ENCODE peak calls at places on chromosomes 2 and 18, in eight cellular contexts. J is tibial nerve; G is amygdala; X is lower lobe of right lung; I is heart right ventricle; V is activated naive CD4-positive, alpha-beta T cell treated with anti-CD3 and anti-CD28 coated beads, Interleukin-2, amount 50 U/mL, for 72 hours; A is left lobe of liver; C is neural crest cell. H is an unnamed sample.

GRCh38 chr2:170968205-170969003 is 39.4 kb downstream of the GORASP2 start:
- DNase-seq in G (no peak), I (no peak), J (no peak), V (no peak), A (no peak), X (no peak), C (no peak), H (no peak)

GRCh38 chr2:241272298-241272721 is 43.2 kb downstream of the HDLBP start:
- DNase-seq in V (no peak), I (no peak), J (no peak), X (peak; percentile 74), G (no peak), A (peak; percentile 63), C (peak; percentile 16), H (peak; percentile 80)

GRCh38 chr18:60485207-60485606 is 112.6 kb upstream of the MC4R start:
- DNase-seq in A (no peak), V (no peak), X (no peak), I (no peak), G (no peak), C (no peak), J (no peak), H (no peak)

GRCh38 chr2:172704072-172704936 is 31.3 kb upstream of the RAPGEF4 start:
- DNase-seq in C (peak; percentile 26), X (no peak), A (no peak), J (no peak), I (no peak), G (no peak), V (no peak), H (no peak)

GRCh38 chr2:129193961-129194360 is 785.5 kb upstream of the RAB6C start:
- DNase-seq in A (no peak), X (no peak), I (no peak), V (no peak), G (no peak), C (no peak), J (no peak), H (no peak)

GRCh38 chr18:76463358-76463757 is 31.7 kb downstream of the ZNF516 start:
- DNase-seq in I (no peak), X (no peak), A (peak; percentile 38), G (no peak), C (no peak), V (no peak), J (no peak), H (no peak)

GRCh38 chr2:55459741-55460274 is 40.2 kb upstream of the CCDC88A start:
- DNase-seq in G (no peak), V (no peak), A (no peak), J (no peak), X (no peak), I (no peak), C (no peak), H (no peak)

GRCh38 chr2:119223521-119224390 is at the start of gene STEAP3:
- DNase-seq in J (peak; percentile 23), V (no peak), G (no peak), I (peak; percentile 75), X (peak; percentile 82), C (peak; percentile 43), A (peak; percentile 97), H (peak; percentile 87)

H was measured in upper lobe of right lung.